ENCODE peak calls at places on chromosomes 16 and 17, in five cellular contexts. U, O, R, L and N are unnamed samples.

GRCh38 chr17:9401434-9401833 is 174.2 kb downstream of the STX8 start:
- DNase-seq in U (no peak), O (no peak), R (no peak), L (peak), N (peak)

GRCh38 chr17:76824103-76824502 is 44.1 kb upstream of the MGAT5B start:
- DNase-seq in U (no peak), O (no peak), R (no peak), L (no peak), N (no peak)

GRCh38 chr16:52069866-52070265 is 477.1 kb downstream of the TOX3 start:
- DNase-seq in U (no peak), O (peak), R (no peak), L (peak), N (peak)

GRCh38 chr17:8063761-8064589 is 23.5 kb downstream of the ALOX12B start:
- DNase-seq in U (no peak), O (peak), R (no peak), L (no peak), N (no peak)

GRCh38 chr17:50803676-50804075 is 31.7 kb upstream of the WFIKKN2 start:
- DNase-seq in U (no peak), O (no peak), R (no peak), L (no peak), N (no peak)

GRCh38 chr17:82333279-82334171 is at the start of gene SECTM1:
- DNase-seq in U (no peak), O (peak), R (peak), L (peak), N (peak)

GRCh38 chr16:81821422-81822128 is 42.5 kb downstream of the PLCG2 start:
- DNase-seq in U (no peak), O (no peak), R (no peak), L (no peak), N (peak)

GRCh38 chr16:63289834-63290460 is 1253.7 kb upstream of the CDH8 start:
- DNase-seq in U (peak), O (peak), R (no peak), L (no peak), N (peak)

GRCh38 chr17:61463068-61463980 is 11.1 kb downstream of the TBX4 start:
- DNase-seq in U (no peak), O (peak), R (no peak), L (no peak), N (no peak)

GRCh38 chr17:11363575-11363974 is 122.6 kb downstream of the SHISA6 start:
- DNase-seq in U (no peak), O (peak), R (no peak), L (no peak), N (peak)

GRCh38 chr16:72530434-72530833 is 358.5 kb upstream of the PMFBP1 start:
- DNase-seq in U (no peak), O (no peak), R (no peak), L (peak), N (peak)
- TF ChIP-seq CTCF in U (no peak), O (no peak), R (no peak), L (peak), N (no peak)

GRCh38 chr16:17206712-17207111 is 264.0 kb downstream of the XYLT1 start:
- DNase-seq in U (no peak), O (no peak), R (no peak), L (no peak), N (no peak)
- TF ChIP-seq CTCF in U (no peak), O (no peak), R (no peak), L (peak), N (no peak)

DNA sequence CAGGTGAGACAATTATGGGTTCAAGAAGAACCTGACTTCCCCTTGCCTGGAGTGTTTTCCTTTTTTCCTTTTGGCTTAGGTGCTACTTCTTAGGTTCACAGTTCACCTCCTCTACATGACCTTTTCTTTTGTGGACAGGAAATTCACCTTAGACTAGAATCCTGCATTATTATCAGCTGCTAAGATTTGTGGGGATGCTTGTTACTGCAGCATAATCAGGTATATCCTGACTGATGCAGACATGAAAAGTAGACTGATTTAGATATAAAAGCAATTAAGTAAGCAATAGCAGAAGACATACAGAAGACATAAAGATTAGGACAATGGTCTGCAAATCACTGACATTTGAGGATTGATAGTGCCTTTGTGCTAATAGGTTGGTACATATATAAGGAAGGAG is 168.3 kb downstream of the SALL1 start:
- DNase-seq in U (no peak), O (no peak), R (no peak), L (no peak), N (no peak)
- TF ChIP-seq CTCF in U (no peak), O (no peak), R (no peak), L (no peak), N (no peak)

DNA sequence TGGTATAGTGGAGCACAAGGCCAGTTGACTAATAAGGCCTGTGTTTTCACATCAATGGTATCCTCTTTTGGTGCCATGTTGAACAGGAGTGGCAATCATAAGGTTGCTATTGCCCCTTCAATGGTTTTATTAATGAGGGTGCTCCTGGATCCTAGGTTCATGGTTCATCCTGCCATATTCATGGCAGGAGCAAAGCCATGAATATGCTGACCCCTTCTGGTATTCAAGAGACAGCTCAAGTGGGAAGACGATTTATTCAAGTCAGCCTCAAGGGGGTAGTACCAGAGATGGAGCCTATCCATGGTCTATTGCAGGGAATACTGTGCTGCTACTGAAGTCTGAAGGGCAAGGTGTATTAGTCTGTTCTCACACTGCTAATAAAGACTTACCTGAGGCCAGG is 2.6 kb downstream of the ABCA9 start:
- DNase-seq in U (no peak), O (peak), R (no peak), L (no peak), N (peak)
- TF ChIP-seq CTCF in U (peak), O (peak), R (no peak), L (no peak), N (no peak)

DNA sequence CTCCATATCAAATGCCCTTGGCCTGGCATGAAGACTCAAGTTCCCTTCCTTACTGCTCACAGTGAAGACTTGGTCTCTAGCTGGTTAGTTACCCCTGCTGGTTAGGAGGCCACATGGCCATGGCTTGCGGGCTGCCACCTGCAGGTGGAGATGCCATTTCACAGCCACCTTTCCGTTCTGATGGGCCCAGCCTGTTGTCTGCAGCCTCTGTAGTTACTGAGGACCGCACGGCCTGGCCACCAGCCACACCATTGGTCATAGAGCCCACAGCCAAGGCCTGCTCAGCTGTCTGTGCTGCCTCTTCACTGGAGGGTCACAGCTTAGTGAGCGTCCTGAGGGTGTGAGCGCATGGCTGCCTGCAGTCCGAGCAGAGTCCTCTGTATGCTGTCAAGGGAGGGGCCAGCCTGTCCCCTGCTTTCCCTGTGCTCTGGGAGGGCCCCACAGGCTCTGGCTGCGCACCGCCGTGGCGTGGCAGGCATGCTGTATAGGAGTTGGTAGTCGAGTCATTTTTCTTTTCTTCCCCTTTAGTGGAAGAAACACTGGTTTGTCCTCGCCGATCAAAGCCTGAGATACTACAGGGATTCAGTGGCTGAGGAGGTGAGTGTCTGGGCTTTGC is 59.2 kb downstream of the PLD6 start:
- DNase-seq in U (peak), O (peak), R (no peak), L (no peak), N (peak)
- TF ChIP-seq CTCF in U (peak), O (peak), R (no peak), L (peak), N (peak)

GRCh38 chr17:5033352-5034015 is 1.7 kb downstream of the SLC52A1 start:
- DNase-seq in U (no peak), O (peak), R (no peak), L (no peak), N (no peak)

GRCh38 chr17:5035356-5035755 is at the start of gene SLC52A1:
- DNase-seq in U (no peak), O (peak), R (no peak), L (no peak), N (no peak)

GRCh38 chr17:5034063-5034462 is 1.2 kb downstream of the SLC52A1 start:
- DNase-seq in U (no peak), O (no peak), R (no peak), L (no peak), N (no peak)

GRCh38 chr17:5032865-5033264 is 2.4 kb downstream of the SLC52A1 start:
- DNase-seq in U (no peak), O (no peak), R (no peak), L (no peak), N (no peak)

DNA sequence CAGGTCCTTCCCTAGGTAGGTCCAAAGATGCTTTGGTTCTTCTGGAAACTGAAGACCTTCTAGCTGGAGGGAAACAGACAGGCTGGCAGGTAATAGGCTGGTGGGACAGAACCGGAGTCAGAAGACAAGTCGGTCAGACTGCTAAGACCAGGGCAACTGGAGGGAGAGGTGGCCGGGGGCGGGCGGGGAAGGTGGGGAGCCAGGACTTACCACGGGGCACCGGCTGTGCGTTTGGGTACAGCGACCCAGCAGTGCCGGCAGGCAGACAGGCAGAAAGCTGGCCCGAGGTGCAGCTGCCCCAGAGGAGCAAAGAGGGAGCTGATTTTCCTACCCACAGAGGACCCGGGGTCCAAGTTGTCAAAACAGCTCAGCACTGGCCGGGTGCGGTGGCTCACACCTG is 575 bp downstream of the SLC52A1 start:
- DNase-seq in U (no peak), O (no peak), R (no peak), L (no peak), N (no peak)
- TF ChIP-seq CTCF in U (no peak), O (no peak), R (no peak), L (no peak), N (no peak)

DNA sequence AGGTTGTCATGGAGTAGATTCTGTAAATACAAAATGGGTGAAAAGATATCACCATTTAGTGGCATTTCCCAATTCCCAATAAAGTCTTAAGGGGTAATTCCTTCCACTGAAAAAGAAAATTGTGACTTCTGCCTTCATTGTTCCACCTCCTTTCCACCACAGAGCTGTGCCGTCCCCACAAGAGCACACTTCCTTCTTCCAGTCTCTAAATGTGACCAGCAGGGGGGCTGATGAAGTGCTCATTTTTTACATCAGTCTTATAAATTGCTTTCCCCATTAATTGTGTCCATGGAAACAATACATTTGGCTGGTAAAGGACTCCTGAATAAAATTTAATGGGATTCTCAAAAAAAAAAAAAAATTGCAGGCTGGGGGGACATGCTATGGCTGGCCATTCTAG is 260.8 kb upstream of the PSMD7 start:
- DNase-seq in U (peak), O (peak), R (no peak), L (no peak), N (peak)
- TF ChIP-seq CTCF in U (peak), O (peak), R (no peak), L (peak), N (peak)

DNA sequence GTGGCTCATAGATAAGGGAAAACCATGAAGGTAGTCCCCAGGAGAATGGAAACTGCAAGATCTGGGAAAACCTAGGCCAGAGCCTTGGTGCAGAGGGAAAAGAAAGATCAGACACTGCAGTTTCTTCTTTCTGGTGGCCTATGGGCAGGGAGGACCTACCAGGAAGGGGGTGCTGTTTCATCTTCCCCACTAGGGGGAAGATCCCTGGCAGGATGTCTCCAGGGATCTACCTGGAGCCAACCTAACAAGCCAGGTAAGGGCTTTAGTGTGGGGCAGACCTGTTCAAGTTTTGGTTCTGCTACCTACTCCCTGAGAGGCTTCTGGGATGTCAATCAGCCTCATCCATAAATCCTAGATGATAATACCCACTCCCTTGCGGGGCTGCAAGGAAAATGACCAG is 21.4 kb downstream of the TOM1L2 start:
- DNase-seq in U (no peak), O (peak), R (no peak), L (no peak), N (no peak)
- TF ChIP-seq CTCF in U (peak), O (peak), R (no peak), L (peak), N (no peak)